ENCODE peak calls at places on chromosome 18, in five cellular contexts. Q is endodermal cell, G is GM23248, B is GM23338, Y is tibial artery. T is an unnamed sample. For H3K4me1, the result is how much of the 10 kb centered on the place peaks cover.

GRCh38 chr18:35289293-35290069 is 548 bp downstream of the ZSCAN30 start:
- DNase-seq in G (peak), B (peak), Y (no peak), Q (no peak), T (peak)

GRCh38 chr18:63320041-63320689 is 596 bp upstream of the BCL2 start:
- DNase-seq in Y (peak), B (peak), G (peak), Q (peak), T (peak)

GRCh38 chr18:67463829-67464228 is 52.7 kb downstream of the DSEL start:
- DNase-seq in Q (peak), G (no peak), B (peak), Y (no peak), T (no peak)

GRCh38 chr18:61852496-61852895 is 40.3 kb downstream of the RNF152 start:
- DNase-seq in Y (no peak), B (no peak), Q (no peak), G (peak), T (no peak)

GRCh38 chr18:53018791-53019190 is 678.8 kb downstream of the DCC start:
- DNase-seq in Y (no peak), B (peak), Q (no peak), G (peak), T (no peak)

GRCh38 chr18:3566851-3567250 is 116.9 kb downstream of the TGIF1 start:
- DNase-seq in Q (no peak), B (no peak), G (no peak), Y (no peak), T (no peak)

GRCh38 chr18:70384181-70384790 is 95.4 kb downstream of the SOCS6 start:
- DNase-seq in Y (no peak), G (peak), B (no peak), Q (no peak), T (no peak)

GRCh38 chr18:45628979-45629958 is 14.0 kb downstream of the SLC14A2 start:
- DNase-seq in G (peak), Q (peak), Y (no peak), B (no peak), T (no peak)

GRCh38 chr18:904135-905090 is at the start of gene ADCYAP1:
- DNase-seq in B (peak), Q (peak), G (peak), Y (no peak), T (no peak)

GRCh38 chr18:28786941-28787340 is 610.0 kb upstream of the CDH2 start:
- DNase-seq in G (no peak), Y (no peak), B (no peak), Q (no peak), T (no peak)

GRCh38 chr18:58484989-58485962 is 143.6 kb downstream of the ALPK2 start:
- DNase-seq in G (no peak), Q (peak), B (peak), Y (no peak), T (no peak)

GRCh38 chr18:58975296-58975695 is 110.6 kb downstream of the ZNF532 start:
- DNase-seq in Q (peak), B (no peak), Y (no peak), G (no peak), T (no peak)

GRCh38 chr18:60981651-60982050 is 351.6 kb upstream of the CDH20 start:
- DNase-seq in B (no peak), G (no peak), Q (no peak), Y (no peak), T (no peak)

GRCh38 chr18:67599277-67599676 is 82.8 kb upstream of the DSEL start:
- DNase-seq in Q (no peak), B (no peak), G (peak), Y (no peak), T (no peak)

GRCh38 chr18:50820901-50821520 is 1.2 kb upstream of the MRO start:
- DNase-seq in B (no peak), G (no peak), Y (no peak), Q (no peak), T (no peak)
- H3K4me1 ChIP-seq in B (under half), G (under half), Y (under half), Q (under half), T (under half)

GRCh38 chr18:75208836-75209128 is 157 bp downstream of the PTGR3 start:
- DNase-seq in G (no peak), Q (peak), Y (peak), B (no peak), T (no peak)

GRCh38 chr18:75209129-75209951 is at the start of gene PTGR3:
- DNase-seq in Q (peak), Y (peak), G (peak), B (peak), T (peak)

GRCh38 chr18:75211002-75211621 is 515 bp downstream of the TSHZ1 start:
- DNase-seq in B (peak), Y (no peak), G (peak), Q (peak), T (peak)

GRCh38 chr18:75210274-75211001 is at the start of gene TSHZ1:
- DNase-seq in B (peak), G (peak), Y (peak), Q (no peak), T (peak)

DNA sequence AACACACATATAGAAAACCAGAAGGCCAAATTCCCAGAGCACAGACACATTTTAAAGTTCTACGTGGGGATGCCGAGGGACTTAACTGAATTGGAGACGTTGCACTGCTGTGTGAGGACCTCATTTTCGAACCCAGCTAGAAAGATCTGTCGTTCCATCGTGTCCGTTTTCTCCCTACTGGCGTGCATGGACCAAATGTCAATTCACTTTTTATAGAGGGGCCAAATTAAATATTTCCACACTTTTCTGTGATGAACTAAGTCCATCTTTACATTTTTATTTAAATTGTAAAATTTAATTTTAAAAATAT is 690 bp upstream of the TSHZ1 start:
- DNase-seq in B (no peak), Q (no peak), Y (no peak), G (peak), T (peak)
- H3K4me1 ChIP-seq in B (under half), Q (under half), Y (under half), G (under half), T (under half)

DNA sequence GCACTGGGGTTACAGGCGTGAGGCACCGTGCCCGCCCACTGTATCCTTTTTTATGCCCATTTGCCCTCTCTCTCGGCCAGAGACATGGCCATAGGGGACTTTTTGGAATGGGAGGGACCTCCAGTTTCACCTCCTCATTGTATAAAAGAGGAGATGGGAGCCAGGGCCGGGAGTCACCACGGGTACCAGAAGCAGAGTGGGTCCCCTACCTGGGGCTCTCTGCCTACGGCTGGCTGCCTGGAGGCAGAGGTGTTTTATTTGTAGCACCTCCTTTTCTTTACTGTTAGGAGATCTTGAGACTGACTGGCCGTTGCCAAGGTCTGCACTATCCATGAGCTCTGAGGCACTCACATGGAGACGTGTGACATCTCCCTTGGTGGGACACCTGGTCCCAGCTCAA is 162.8 kb downstream of the LDLRAD4 start:
- DNase-seq in Q (no peak), G (no peak), B (no peak), Y (no peak), T (no peak)
- H3K4me1 ChIP-seq in Q (under half), G (under half), B (under half), Y (under half), T (under half)

GRCh38 chr18:55349685-55350084 is 238.3 kb downstream of the TCF4 start:
- DNase-seq in G (no peak), B (peak), Q (no peak), Y (no peak), T (no peak)

GRCh38 chr18:55353391-55353790 is 234.6 kb downstream of the TCF4 start:
- DNase-seq in G (no peak), Q (no peak), B (no peak), Y (no peak), T (peak)

GRCh38 chr18:55351980-55352714 is 235.8 kb downstream of the TCF4 start:
- DNase-seq in Q (no peak), G (no peak), Y (no peak), B (peak), T (peak)

GRCh38 chr18:55353806-55354205 is 234.2 kb downstream of the TCF4 start:
- DNase-seq in B (no peak), Q (no peak), Y (no peak), G (peak), T (no peak)

DNA sequence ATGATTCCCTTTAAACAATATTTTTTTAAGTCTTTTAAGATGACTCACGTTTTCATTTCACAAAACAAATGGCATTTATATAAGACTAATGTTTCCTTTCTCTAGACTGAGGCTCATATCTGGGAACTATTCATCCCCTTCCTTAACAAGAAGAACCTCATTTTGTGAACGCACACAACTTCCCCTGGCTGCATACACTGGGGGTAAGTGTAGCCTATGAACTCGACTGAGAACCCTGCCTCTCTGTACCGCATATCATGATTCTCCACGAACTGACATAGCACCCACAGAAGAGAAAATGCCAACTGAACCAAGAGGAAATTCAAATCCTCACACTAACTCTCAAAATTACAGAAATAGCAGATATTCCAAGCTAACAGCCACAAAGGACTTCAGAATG is 236.8 kb downstream of the TCF4 start:
- DNase-seq in Q (no peak), B (no peak), Y (no peak), G (peak), T (no peak)
- H3K4me1 ChIP-seq in Q (under half), B (half or more), Y (under half), G (under half), T (half or more)

DNA sequence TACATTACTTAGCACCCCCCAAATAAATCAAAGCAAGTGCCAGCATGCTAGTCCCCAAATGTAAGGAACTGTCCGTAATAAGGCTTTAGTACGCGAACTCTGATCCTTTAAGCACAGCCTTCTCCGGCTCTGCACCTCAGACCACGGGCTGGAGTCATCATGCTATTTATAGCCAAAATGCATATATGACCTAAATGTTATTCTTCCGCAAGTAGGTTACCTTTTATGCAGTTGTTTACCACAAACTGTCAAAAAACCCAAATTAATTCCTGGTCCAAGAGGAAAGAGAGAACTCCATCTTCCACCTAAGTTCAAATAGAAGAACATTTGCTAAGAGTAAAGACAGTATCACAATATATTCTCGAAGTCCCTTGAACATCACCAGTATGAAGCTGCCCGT is 42.7 kb downstream of the ZNF516 start:
- DNase-seq in G (peak), Q (peak), Y (no peak), B (peak), T (peak)
- H3K4me1 ChIP-seq in G (half or more), Q (under half), Y (under half), B (half or more), T (under half)

GRCh38 chr18:25306671-25307070 is 45.3 kb downstream of the ZNF521 start:
- DNase-seq in Q (no peak), G (peak), B (no peak), Y (no peak), T (no peak)

GRCh38 chr18:25314824-25315223 is 37.1 kb downstream of the ZNF521 start:
- DNase-seq in B (no peak), G (no peak), Q (no peak), Y (no peak), T (no peak)

GRCh38 chr18:25313274-25313673 is 38.7 kb downstream of the ZNF521 start:
- DNase-seq in Y (no peak), Q (no peak), B (no peak), G (no peak), T (no peak)

GRCh38 chr18:25305584-25305983 is 46.4 kb downstream of the ZNF521 start:
- DNase-seq in B (no peak), Q (no peak), Y (no peak), G (peak), T (no peak)

DNA sequence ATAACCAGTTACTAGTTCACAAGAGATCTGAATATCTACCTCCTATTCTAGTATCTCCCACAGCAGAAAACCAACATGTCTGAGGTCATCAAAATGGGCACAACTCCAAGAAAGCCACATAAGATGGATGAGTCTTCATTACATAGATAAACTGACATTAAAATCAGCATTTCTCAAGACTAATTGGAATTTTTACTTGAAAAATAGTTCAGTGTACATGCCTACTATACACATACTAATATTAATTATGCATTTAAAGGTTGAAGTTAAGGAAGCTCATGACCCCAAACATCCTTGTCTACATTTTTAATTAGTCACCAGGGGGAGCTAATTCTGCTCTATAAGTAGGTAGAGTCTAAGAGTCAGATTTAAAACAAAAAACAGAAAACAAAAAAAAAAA is 41.9 kb downstream of the ZNF521 start:
- DNase-seq in G (peak), Y (no peak), Q (no peak), B (peak), T (no peak)
- H3K4me1 ChIP-seq in G (under half), Y (under half), Q (under half), B (under half), T (under half)

DNA sequence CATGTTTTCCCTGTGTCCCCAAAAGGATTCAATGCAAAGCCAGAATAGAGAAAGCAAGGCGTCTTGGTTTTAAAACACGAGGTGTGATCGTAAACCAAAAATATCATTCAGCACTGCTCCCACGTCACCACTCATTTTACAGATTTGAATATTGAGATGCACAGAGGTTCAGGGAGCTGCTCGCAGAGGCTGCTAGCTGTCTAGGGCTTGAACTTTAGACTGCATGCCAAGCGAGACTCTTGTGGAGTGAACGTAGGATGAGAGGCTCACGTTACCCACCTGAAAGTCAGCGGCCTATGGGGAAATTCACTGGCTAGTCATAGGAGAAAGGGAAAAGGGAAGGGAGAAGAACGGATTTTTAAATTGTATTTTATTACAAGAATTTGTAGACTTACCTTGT is 130.1 kb downstream of the MBP start:
- DNase-seq in Q (no peak), G (no peak), B (no peak), Y (no peak), T (no peak)
- H3K4me1 ChIP-seq in Q (under half), G (under half), B (under half), Y (under half), T (under half)